ENCODE peak calls at places on chromosomes 16 and 17, in seven cellular contexts. One of them, this sample, is unnamed.

GRCh38 chr17:39064814-39065213 is 86.6 kb downstream of the PLXDC1 start:
- DNase-seq in lung: no peak
- DNase-seq in GM10248: no peak
- DNase-seq in CD4-positive, alpha-beta T cell: no peak
- DNase-seq in CD8-positive, alpha-beta T cell: no peak
- DNase-seq in brain microvascular endothelial cell: no peak
- DNase-seq in AG09309: no peak
- DNase-seq in this sample: no peak

GRCh38 chr16:50425648-50426047 is 56.9 kb upstream of the BRD7 start:
- DNase-seq in brain microvascular endothelial cell: no peak
- DNase-seq in CD8-positive, alpha-beta T cell: no peak
- DNase-seq in lung: no peak
- DNase-seq in CD4-positive, alpha-beta T cell: no peak
- DNase-seq in AG09309: no peak
- DNase-seq in GM10248: no peak
- DNase-seq in this sample: no peak

GRCh38 chr16:62711797-62712196 is 675.6 kb upstream of the CDH8 start:
- DNase-seq in AG09309: no peak
- DNase-seq in GM10248: no peak
- DNase-seq in CD4-positive, alpha-beta T cell: no peak
- DNase-seq in CD8-positive, alpha-beta T cell: no peak
- DNase-seq in lung: no peak
- DNase-seq in brain microvascular endothelial cell: no peak
- DNase-seq in this sample: no peak

GRCh38 chr16:86406056-86406455 is 104.3 kb upstream of the FOXF1 start:
- DNase-seq in lung: no peak
- DNase-seq in AG09309: no peak
- DNase-seq in CD4-positive, alpha-beta T cell: no peak
- DNase-seq in GM10248: no peak
- DNase-seq in CD8-positive, alpha-beta T cell: no peak
- DNase-seq in brain microvascular endothelial cell: no peak
- DNase-seq in this sample: no peak

GRCh38 chr17:29905879-29906167 is 24.2 kb downstream of the SSH2 start:
- DNase-seq in CD4-positive, alpha-beta T cell: no peak
- DNase-seq in brain microvascular endothelial cell: no peak
- DNase-seq in GM10248: no peak
- DNase-seq in lung: no peak
- DNase-seq in CD8-positive, alpha-beta T cell: no peak
- DNase-seq in AG09309: no peak
- DNase-seq in this sample: no peak

GRCh38 chr17:12965988-12966387 is 51.8 kb downstream of the ELAC2 start:
- DNase-seq in brain microvascular endothelial cell: no peak
- DNase-seq in AG09309: no peak
- DNase-seq in lung: no peak
- DNase-seq in CD4-positive, alpha-beta T cell: no peak
- DNase-seq in GM10248: no peak
- DNase-seq in CD8-positive, alpha-beta T cell: no peak
- DNase-seq in this sample: no peak

GRCh38 chr17:68310141-68310540 is 18.8 kb downstream of the ARSG start:
- DNase-seq in CD4-positive, alpha-beta T cell: no peak
- DNase-seq in GM10248: no peak
- DNase-seq in CD8-positive, alpha-beta T cell: peak
- DNase-seq in lung: no peak
- DNase-seq in brain microvascular endothelial cell: no peak
- DNase-seq in AG09309: no peak
- DNase-seq in this sample: no peak

GRCh38 chr16:81917375-81917774 is 93.9 kb downstream of the SDR42E1 start:
- DNase-seq in lung: no peak
- DNase-seq in CD4-positive, alpha-beta T cell: no peak
- DNase-seq in brain microvascular endothelial cell: no peak
- DNase-seq in GM10248: no peak
- DNase-seq in CD8-positive, alpha-beta T cell: no peak
- DNase-seq in AG09309: no peak
- DNase-seq in this sample: no peak

GRCh38 chr17:17051380-17051779 is 9.1 kb downstream of the MPRIP start:
- DNase-seq in CD8-positive, alpha-beta T cell: no peak
- DNase-seq in GM10248: no peak
- DNase-seq in CD4-positive, alpha-beta T cell: peak
- DNase-seq in lung: no peak
- DNase-seq in AG09309: no peak
- DNase-seq in brain microvascular endothelial cell: no peak
- DNase-seq in this sample: no peak

GRCh38 chr16:82368041-82368440 is 198.0 kb upstream of the MPHOSPH6 start:
- DNase-seq in GM10248: no peak
- DNase-seq in AG09309: peak
- DNase-seq in brain microvascular endothelial cell: peak
- DNase-seq in CD8-positive, alpha-beta T cell: no peak
- DNase-seq in lung: no peak
- DNase-seq in CD4-positive, alpha-beta T cell: no peak
- DNase-seq in this sample: peak

GRCh38 chr16:12252616-12253015 is 276.1 kb downstream of the SNX29 start:
- DNase-seq in lung: no peak
- DNase-seq in CD8-positive, alpha-beta T cell: no peak
- DNase-seq in AG09309: no peak
- DNase-seq in GM10248: no peak
- DNase-seq in brain microvascular endothelial cell: no peak
- DNase-seq in CD4-positive, alpha-beta T cell: no peak
- DNase-seq in this sample: no peak

GRCh38 chr17:61409301-61410099 is 9.9 kb downstream of the TBX2 start:
- DNase-seq in CD4-positive, alpha-beta T cell: peak
- DNase-seq in AG09309: no peak
- DNase-seq in lung: no peak
- DNase-seq in CD8-positive, alpha-beta T cell: no peak
- DNase-seq in brain microvascular endothelial cell: no peak
- DNase-seq in GM10248: peak
- DNase-seq in this sample: no peak

GRCh38 chr16:64417711-64418227 is 704.1 kb downstream of the CDH11 start:
- DNase-seq in lung: no peak
- DNase-seq in brain microvascular endothelial cell: peak
- DNase-seq in GM10248: no peak
- DNase-seq in AG09309: peak
- DNase-seq in CD8-positive, alpha-beta T cell: no peak
- DNase-seq in CD4-positive, alpha-beta T cell: no peak
- DNase-seq in this sample: no peak

GRCh38 chr17:56125830-56126819 is 27.1 kb upstream of the ANKFN1 start:
- DNase-seq in GM10248: no peak
- DNase-seq in lung: no peak
- DNase-seq in CD4-positive, alpha-beta T cell: no peak
- DNase-seq in brain microvascular endothelial cell: peak
- DNase-seq in CD8-positive, alpha-beta T cell: no peak
- DNase-seq in AG09309: peak
- DNase-seq in this sample: no peak

GRCh38 chr17:57553525-57553924 is 191.6 kb downstream of the CCDC182 start:
- DNase-seq in lung: no peak
- DNase-seq in CD8-positive, alpha-beta T cell: no peak
- DNase-seq in AG09309: no peak
- DNase-seq in brain microvascular endothelial cell: no peak
- DNase-seq in GM10248: no peak
- DNase-seq in CD4-positive, alpha-beta T cell: no peak
- DNase-seq in this sample: no peak

GRCh38 chr17:38751144-38751802 is 1.3 kb upstream of the PSMB3 start:
- DNase-seq in brain microvascular endothelial cell: no peak
- DNase-seq in lung: no peak
- DNase-seq in GM10248: no peak
- DNase-seq in CD4-positive, alpha-beta T cell: no peak
- DNase-seq in CD8-positive, alpha-beta T cell: no peak
- DNase-seq in AG09309: no peak
- DNase-seq in this sample: no peak

GRCh38 chr17:4948997-4949320 is 629 bp upstream of the PFN1 start:
- DNase-seq in GM10248: peak
- DNase-seq in CD4-positive, alpha-beta T cell: peak
- DNase-seq in AG09309: peak
- DNase-seq in CD8-positive, alpha-beta T cell: peak
- DNase-seq in brain microvascular endothelial cell: no peak
- DNase-seq in lung: no peak
- DNase-seq in this sample: peak

GRCh38 chr16:31200821-31201510 is 1.6 kb downstream of the PYCARD start:
- DNase-seq in CD4-positive, alpha-beta T cell: peak
- DNase-seq in GM10248: peak
- DNase-seq in CD8-positive, alpha-beta T cell: peak
- DNase-seq in brain microvascular endothelial cell: no peak
- DNase-seq in AG09309: no peak
- DNase-seq in lung: no peak
- DNase-seq in this sample: no peak

GRCh38 chr17:51627776-51628175 is 367.4 kb downstream of the UTP18 start:
- DNase-seq in GM10248: no peak
- DNase-seq in CD4-positive, alpha-beta T cell: no peak
- DNase-seq in CD8-positive, alpha-beta T cell: no peak
- DNase-seq in brain microvascular endothelial cell: no peak
- DNase-seq in AG09309: no peak
- DNase-seq in lung: no peak
- DNase-seq in this sample: no peak

DNA sequence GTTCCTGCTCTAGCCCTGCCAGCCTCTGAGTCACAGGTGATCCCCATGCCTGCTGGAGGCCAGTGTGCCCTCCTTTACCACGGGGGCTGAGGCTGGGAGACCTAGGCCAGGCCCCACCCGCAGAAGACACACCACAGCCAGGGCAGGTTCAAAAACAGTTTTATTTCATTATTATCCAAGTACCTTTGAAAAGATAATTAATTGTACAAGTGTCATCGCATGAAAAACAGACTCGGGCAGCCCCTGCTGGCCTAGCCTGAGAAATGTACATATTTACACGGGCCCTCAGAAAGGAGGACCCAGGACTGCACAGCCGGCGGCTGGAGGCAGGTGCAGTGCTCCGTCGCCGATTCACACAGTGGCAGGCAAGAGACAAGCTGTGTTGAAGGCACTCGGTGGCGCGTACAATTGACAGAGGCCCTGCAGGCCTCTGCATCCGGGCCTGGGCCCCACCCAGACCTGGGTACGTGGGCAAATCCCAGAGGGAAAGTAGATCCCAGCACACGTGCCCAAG is 4.4 kb downstream of the PDIA2 start:
- DNase-seq in AG09309: no peak
- DNase-seq in lung: no peak
- DNase-seq in brain microvascular endothelial cell: no peak
- DNase-seq in GM10248: no peak
- DNase-seq in CD4-positive, alpha-beta T cell: no peak
- DNase-seq in CD8-positive, alpha-beta T cell: no peak
- DNase-seq in this sample: no peak
- TF ChIP-seq CTCF in AG09309: no peak
- TF ChIP-seq CTCF in lung: no peak
- TF ChIP-seq CTCF in brain microvascular endothelial cell: peak
- TF ChIP-seq CTCF in GM10248: no peak
- TF ChIP-seq CTCF in CD4-positive, alpha-beta T cell: no peak
- TF ChIP-seq CTCF in CD8-positive, alpha-beta T cell: no peak
- TF ChIP-seq CTCF in this sample: no peak

GRCh38 chr16:17921357-17921978 is 415.1 kb downstream of the NPIPA8 start:
- DNase-seq in CD4-positive, alpha-beta T cell: peak
- DNase-seq in CD8-positive, alpha-beta T cell: no peak
- DNase-seq in brain microvascular endothelial cell: no peak
- DNase-seq in GM10248: peak
- DNase-seq in AG09309: no peak
- DNase-seq in lung: no peak
- DNase-seq in this sample: no peak
- TF ChIP-seq CTCF in CD4-positive, alpha-beta T cell: peak
- TF ChIP-seq CTCF in CD8-positive, alpha-beta T cell: peak
- TF ChIP-seq CTCF in brain microvascular endothelial cell: peak
- TF ChIP-seq CTCF in GM10248: peak
- TF ChIP-seq CTCF in AG09309: peak
- TF ChIP-seq CTCF in lung: peak
- TF ChIP-seq CTCF in this sample: peak

GRCh38 chr16:57938936-57939871 is 31.7 kb downstream of the CNGB1 start:
- DNase-seq in CD8-positive, alpha-beta T cell: no peak
- DNase-seq in AG09309: peak
- DNase-seq in lung: peak
- DNase-seq in CD4-positive, alpha-beta T cell: no peak
- DNase-seq in GM10248: no peak
- DNase-seq in brain microvascular endothelial cell: peak
- DNase-seq in this sample: peak
- TF ChIP-seq CTCF in CD8-positive, alpha-beta T cell: no peak
- TF ChIP-seq CTCF in AG09309: no peak
- TF ChIP-seq CTCF in lung: no peak
- TF ChIP-seq CTCF in CD4-positive, alpha-beta T cell: no peak
- TF ChIP-seq CTCF in GM10248: no peak
- TF ChIP-seq CTCF in brain microvascular endothelial cell: peak
- TF ChIP-seq CTCF in this sample: no peak

GRCh38 chr16:13897806-13898205 is 22.1 kb upstream of the ERCC4 start:
- DNase-seq in brain microvascular endothelial cell: no peak
- DNase-seq in lung: no peak
- DNase-seq in GM10248: no peak
- DNase-seq in CD8-positive, alpha-beta T cell: no peak
- DNase-seq in AG09309: no peak
- DNase-seq in CD4-positive, alpha-beta T cell: no peak
- DNase-seq in this sample: no peak

GRCh38 chr16:13892301-13892700 is 27.7 kb upstream of the ERCC4 start:
- DNase-seq in brain microvascular endothelial cell: no peak
- DNase-seq in CD4-positive, alpha-beta T cell: no peak
- DNase-seq in CD8-positive, alpha-beta T cell: no peak
- DNase-seq in GM10248: no peak
- DNase-seq in AG09309: no peak
- DNase-seq in lung: no peak
- DNase-seq in this sample: no peak

GRCh38 chr16:13895516-13895915 is 24.4 kb upstream of the ERCC4 start:
- DNase-seq in AG09309: no peak
- DNase-seq in CD4-positive, alpha-beta T cell: no peak
- DNase-seq in GM10248: no peak
- DNase-seq in CD8-positive, alpha-beta T cell: no peak
- DNase-seq in brain microvascular endothelial cell: no peak
- DNase-seq in lung: no peak
- DNase-seq in this sample: no peak

GRCh38 chr16:13898233-13898632 is 21.7 kb upstream of the ERCC4 start:
- DNase-seq in CD8-positive, alpha-beta T cell: no peak
- DNase-seq in AG09309: no peak
- DNase-seq in brain microvascular endothelial cell: no peak
- DNase-seq in lung: no peak
- DNase-seq in CD4-positive, alpha-beta T cell: no peak
- DNase-seq in GM10248: no peak
- DNase-seq in this sample: no peak

GRCh38 chr16:13896543-13897182 is 23.3 kb upstream of the ERCC4 start:
- DNase-seq in AG09309: no peak
- DNase-seq in GM10248: no peak
- DNase-seq in CD4-positive, alpha-beta T cell: no peak
- DNase-seq in CD8-positive, alpha-beta T cell: no peak
- DNase-seq in lung: no peak
- DNase-seq in brain microvascular endothelial cell: no peak
- DNase-seq in this sample: no peak
- TF ChIP-seq CTCF in AG09309: peak
- TF ChIP-seq CTCF in GM10248: peak
- TF ChIP-seq CTCF in CD4-positive, alpha-beta T cell: no peak
- TF ChIP-seq CTCF in CD8-positive, alpha-beta T cell: no peak
- TF ChIP-seq CTCF in lung: no peak
- TF ChIP-seq CTCF in brain microvascular endothelial cell: peak
- TF ChIP-seq CTCF in this sample: no peak